ENCODE peak calls at places on chromosomes 5 and 9, in six cellular contexts. O, E, P, J, W and U are unnamed samples.

GRCh38 chr5:149749481-149750365 is 19.6 kb downstream of the PPARGC1B start:
- DNase-seq in J (no peak), E (no peak), O (no peak), W (no peak), P (no peak), U (no peak)

GRCh38 chr5:38078161-38078560 is 180.2 kb upstream of the EGFLAM start:
- DNase-seq in J (no peak), E (peak), P (no peak), W (peak), O (no peak), U (no peak)

GRCh38 chr5:61575103-61575502 is 243.0 kb downstream of the ZSWIM6 start:
- DNase-seq in J (no peak), E (peak), O (no peak), P (peak), W (peak), U (no peak)

GRCh38 chr5:178551059-178551458 is 39.1 kb downstream of the COL23A1 start:
- DNase-seq in E (peak), P (peak), O (no peak), J (no peak), W (peak), U (no peak)

GRCh38 chr5:152673601-152674000 is 268.5 kb upstream of the NMUR2 start:
- DNase-seq in J (no peak), E (no peak), W (no peak), O (no peak), P (no peak), U (no peak)

GRCh38 chr5:116759860-116760644 is 185.4 kb upstream of the SEMA6A start:
- DNase-seq in W (peak), O (no peak), E (no peak), P (no peak), J (no peak), U (no peak)

GRCh38 chr9:122099271-122099869 is 6.3 kb upstream of the TTLL11 start:
- DNase-seq in P (peak), W (peak), O (peak), J (peak), E (peak), U (peak)

GRCh38 chr9:104121022-104121421 is 26.9 kb downstream of the SMC2 start:
- DNase-seq in P (no peak), J (no peak), O (no peak), E (no peak), W (no peak), U (no peak)

DNA sequence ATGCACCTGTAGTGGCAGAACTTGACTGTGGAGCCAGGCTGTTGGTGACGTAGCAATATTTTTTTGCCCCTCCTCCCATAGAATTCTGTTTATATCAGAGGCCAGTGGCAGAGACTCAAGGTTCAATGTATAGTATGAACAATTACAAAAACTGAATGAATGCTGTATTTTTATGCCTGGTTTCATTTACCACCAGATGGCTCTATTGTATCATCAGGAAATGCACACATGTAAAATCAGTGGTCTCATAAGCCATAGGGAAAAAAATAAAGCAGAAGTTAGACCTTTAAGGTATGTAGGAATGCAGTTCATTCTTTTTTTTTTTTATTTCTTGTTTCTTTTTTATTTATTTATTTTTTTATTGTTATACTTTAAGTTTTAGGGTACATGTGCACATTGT is 43.6 kb downstream of the CCDC192 start:
- DNase-seq in J (no peak), O (no peak), W (peak), P (no peak), E (peak), U (no peak)
- TF ChIP-seq CTCF in J (no peak), O (peak), W (peak), P (peak), E (peak), U (no peak)

GRCh38 chr5:80654391-80655230 is at the start of the genes DHFR and MSH3:
- DNase-seq in P (peak), W (peak), O (peak), E (peak), J (peak), U (peak)
- TF ChIP-seq CTCF in P (peak), W (no peak), O (peak), E (peak), J (no peak), U (no peak)

DNA sequence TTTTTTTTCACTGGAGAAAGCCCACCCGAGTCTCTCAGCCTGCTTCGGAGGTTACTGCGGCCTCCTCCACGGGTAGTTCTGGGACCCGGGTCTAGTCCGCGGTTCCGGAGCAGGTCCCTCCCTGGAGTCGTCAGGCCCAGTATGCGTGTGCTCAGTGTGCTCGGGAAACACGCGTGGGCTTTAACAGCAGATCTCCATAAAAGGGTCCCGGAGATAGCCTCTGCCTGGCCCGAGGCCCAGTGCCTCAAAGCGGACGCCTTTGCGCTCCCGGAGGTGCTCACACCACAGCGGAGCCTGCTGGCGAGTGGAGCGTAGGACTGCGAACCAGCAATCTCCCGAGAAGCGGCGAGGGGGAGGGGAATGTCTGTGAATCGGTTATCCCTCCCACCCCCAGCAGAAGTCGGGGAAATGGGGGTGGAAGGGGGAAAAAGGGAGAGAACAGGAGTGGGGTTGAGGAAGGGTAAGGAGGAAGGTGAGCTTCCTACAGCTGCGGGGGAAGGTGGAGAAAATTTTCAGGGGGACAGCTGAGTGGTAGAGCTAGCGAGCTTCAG is 28.7 kb downstream of the CDKN2A start:
- DNase-seq in J (no peak), E (peak), W (peak), P (no peak), O (no peak), U (peak)
- TF ChIP-seq CTCF in J (no peak), E (peak), W (peak), P (no peak), O (no peak), U (no peak)

DNA sequence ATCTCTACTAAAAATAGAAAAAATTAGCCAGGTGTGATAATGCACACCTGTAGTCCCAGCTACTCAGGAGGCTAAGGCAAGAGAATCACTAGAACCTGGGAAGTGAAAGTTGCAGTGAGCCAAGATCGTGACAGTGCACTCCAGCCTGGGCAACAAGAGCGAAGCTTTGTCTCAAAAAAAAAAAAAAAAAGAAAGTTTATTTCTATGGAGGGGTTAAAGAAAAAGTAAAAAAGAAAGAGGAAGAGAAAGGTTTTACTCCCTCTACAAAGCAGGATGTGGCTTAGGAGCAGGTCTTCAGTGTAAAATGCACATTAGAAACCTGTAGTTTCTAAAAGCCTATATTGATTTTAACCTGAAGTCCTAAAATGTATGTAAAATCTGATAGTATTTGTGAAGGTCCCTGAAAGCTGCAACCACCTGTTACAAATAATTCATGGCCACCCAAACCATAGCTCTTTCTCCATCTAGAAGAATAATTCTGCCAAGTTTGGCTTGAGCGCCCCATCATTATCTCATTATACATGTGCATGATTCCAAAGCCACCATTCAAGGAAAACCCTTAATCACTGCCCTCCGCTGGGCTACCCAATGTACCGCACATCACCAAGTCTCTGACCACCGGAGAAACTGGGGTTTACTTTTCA is 3.4 kb downstream of the FNBP1 start:
- DNase-seq in P (no peak), O (no peak), E (peak), J (no peak), W (no peak), U (no peak)
- TF ChIP-seq CTCF in P (peak), O (no peak), E (peak), J (no peak), W (peak), U (no peak)

GRCh38 chr9:133458643-133459312 is 1.0 kb upstream of the CACFD1 start:
- DNase-seq in P (no peak), O (no peak), E (no peak), W (no peak), J (no peak), U (no peak)
- TF ChIP-seq CTCF in P (no peak), O (no peak), E (no peak), W (no peak), J (no peak), U (no peak)

GRCh38 chr5:132754947-132755346 is 7.7 kb downstream of the CCNI2 start:
- DNase-seq in J (no peak), E (peak), P (no peak), O (no peak), W (peak), U (no peak)
- TF ChIP-seq CTCF in J (no peak), E (peak), P (peak), O (peak), W (peak), U (no peak)

GRCh38 chr5:142974449-142974848 is 204.3 kb downstream of the ARHGAP26 start:
- DNase-seq in W (no peak), E (no peak), O (no peak), P (no peak), J (no peak), U (no peak)
- TF ChIP-seq CTCF in W (no peak), E (no peak), O (no peak), P (no peak), J (no peak), U (no peak)

GRCh38 chr5:107352576-107352975 is 318.2 kb downstream of the EFNA5 start:
- DNase-seq in E (no peak), P (no peak), O (no peak), W (no peak), J (no peak), U (no peak)
- TF ChIP-seq CTCF in E (no peak), P (no peak), O (no peak), W (no peak), J (no peak), U (no peak)

DNA sequence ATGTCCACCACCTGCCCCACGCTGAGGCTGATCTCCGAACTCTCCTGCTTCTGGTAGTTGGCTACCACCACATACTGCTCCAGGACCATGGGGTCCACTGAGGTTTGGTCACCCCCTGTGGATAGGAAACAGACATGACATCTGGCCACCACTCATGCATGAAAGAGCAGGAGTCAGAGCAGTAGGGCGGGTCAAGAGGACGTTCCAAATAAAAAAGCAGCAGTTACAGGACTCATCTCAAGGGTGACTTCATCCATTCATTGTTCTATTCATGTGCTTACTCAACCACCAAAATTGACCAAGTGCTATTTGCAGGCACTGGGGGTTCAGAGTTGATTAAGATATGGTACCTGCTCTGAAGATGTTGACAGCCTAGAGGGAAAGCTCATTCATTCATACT is 79.2 kb upstream of the UBTD2 start:
- DNase-seq in P (no peak), J (no peak), E (no peak), W (no peak), O (no peak), U (no peak)
- TF ChIP-seq CTCF in P (no peak), J (no peak), E (no peak), W (no peak), O (no peak), U (no peak)